ENCODE peak calls at places on chromosomes 12 and 14, in nine cellular contexts. One of them, this sample, is unnamed.

GRCh38 chr14:24179961-24180726 is 8.3 kb downstream of the REC8 start:
- DNase-seq in Caco-2: no peak
- DNase-seq in astrocyte of the spinal cord: peak
- DNase-seq in lower leg skin: no peak
- DNase-seq in lower lobe of right lung: no peak
- DNase-seq in HL-60: no peak
- DNase-seq in HepG2: no peak
- DNase-seq in fibroblast of villous mesenchyme: peak
- DNase-seq in A549: no peak
- DNase-seq in this sample: peak

GRCh38 chr14:57390037-57390805 is at the start of gene NAA30:
- DNase-seq in Caco-2: peak
- DNase-seq in astrocyte of the spinal cord: peak
- DNase-seq in lower leg skin: peak
- DNase-seq in lower lobe of right lung: peak
- DNase-seq in HL-60: peak
- DNase-seq in HepG2: peak
- DNase-seq in fibroblast of villous mesenchyme: peak
- DNase-seq in A549: peak
- DNase-seq in this sample: peak

GRCh38 chr12:44389038-44389437 is 487.1 kb downstream of the NELL2 start:
- DNase-seq in Caco-2: no peak
- DNase-seq in astrocyte of the spinal cord: no peak
- DNase-seq in lower leg skin: no peak
- DNase-seq in lower lobe of right lung: no peak
- DNase-seq in HL-60: no peak
- DNase-seq in HepG2: no peak
- DNase-seq in fibroblast of villous mesenchyme: no peak
- DNase-seq in A549: no peak
- DNase-seq in this sample: no peak

GRCh38 chr14:103247169-103247606 is 86.8 kb upstream of the EIF5 start:
- DNase-seq in Caco-2: no peak
- DNase-seq in astrocyte of the spinal cord: no peak
- DNase-seq in lower leg skin: no peak
- DNase-seq in lower lobe of right lung: no peak
- DNase-seq in HL-60: no peak
- DNase-seq in HepG2: no peak
- DNase-seq in fibroblast of villous mesenchyme: no peak
- DNase-seq in A549: no peak
- DNase-seq in this sample: peak

GRCh38 chr12:68224613-68225285 is 861 bp downstream of the IL26 start:
- DNase-seq in Caco-2: no peak
- DNase-seq in astrocyte of the spinal cord: peak
- DNase-seq in lower leg skin: no peak
- DNase-seq in lower lobe of right lung: no peak
- DNase-seq in HL-60: no peak
- DNase-seq in HepG2: no peak
- DNase-seq in fibroblast of villous mesenchyme: peak
- DNase-seq in A549: no peak
- DNase-seq in this sample: peak

GRCh38 chr14:58861546-58861945 is 223.8 kb downstream of the DACT1 start:
- DNase-seq in Caco-2: no peak
- DNase-seq in astrocyte of the spinal cord: peak
- DNase-seq in lower leg skin: no peak
- DNase-seq in lower lobe of right lung: no peak
- DNase-seq in HL-60: no peak
- DNase-seq in HepG2: no peak
- DNase-seq in fibroblast of villous mesenchyme: peak
- DNase-seq in A549: no peak
- DNase-seq in this sample: peak

GRCh38 chr14:54564071-54564798 is 2.7 kb upstream of the SAMD4A start:
- DNase-seq in Caco-2: peak
- DNase-seq in astrocyte of the spinal cord: peak
- DNase-seq in lower leg skin: no peak
- DNase-seq in lower lobe of right lung: no peak
- DNase-seq in HL-60: no peak
- DNase-seq in HepG2: peak
- DNase-seq in fibroblast of villous mesenchyme: peak
- DNase-seq in A549: peak
- DNase-seq in this sample: peak

GRCh38 chr12:2431810-2432209 is 363.0 kb upstream of the FKBP4 start:
- DNase-seq in Caco-2: no peak
- DNase-seq in astrocyte of the spinal cord: no peak
- DNase-seq in lower leg skin: no peak
- DNase-seq in lower lobe of right lung: no peak
- DNase-seq in HL-60: no peak
- DNase-seq in HepG2: no peak
- DNase-seq in fibroblast of villous mesenchyme: no peak
- DNase-seq in A549: no peak
- DNase-seq in this sample: no peak

GRCh38 chr12:76611533-76611932 is 52.0 kb upstream of the OSBPL8 start:
- DNase-seq in Caco-2: no peak
- DNase-seq in astrocyte of the spinal cord: peak
- DNase-seq in lower leg skin: no peak
- DNase-seq in lower lobe of right lung: no peak
- DNase-seq in HL-60: peak
- DNase-seq in HepG2: no peak
- DNase-seq in fibroblast of villous mesenchyme: peak
- DNase-seq in A549: peak
- DNase-seq in this sample: peak

GRCh38 chr12:43883311-43883710 is 47.4 kb downstream of the TMEM117 start:
- DNase-seq in Caco-2: no peak
- DNase-seq in astrocyte of the spinal cord: no peak
- DNase-seq in lower leg skin: no peak
- DNase-seq in lower lobe of right lung: no peak
- DNase-seq in HL-60: no peak
- DNase-seq in HepG2: no peak
- DNase-seq in fibroblast of villous mesenchyme: no peak
- DNase-seq in A549: no peak
- DNase-seq in this sample: no peak

GRCh38 chr14:94119071-94119470 is 8.5 kb downstream of the IFI27 start:
- DNase-seq in Caco-2: no peak
- DNase-seq in astrocyte of the spinal cord: no peak
- DNase-seq in lower leg skin: peak
- DNase-seq in lower lobe of right lung: no peak
- DNase-seq in HL-60: no peak
- DNase-seq in HepG2: no peak
- DNase-seq in fibroblast of villous mesenchyme: no peak
- DNase-seq in A549: no peak
- DNase-seq in this sample: no peak

GRCh38 chr14:59154383-59154782 is 34.1 kb upstream of the DAAM1 start:
- DNase-seq in Caco-2: no peak
- DNase-seq in astrocyte of the spinal cord: no peak
- DNase-seq in lower leg skin: no peak
- DNase-seq in lower lobe of right lung: no peak
- DNase-seq in HL-60: no peak
- DNase-seq in HepG2: no peak
- DNase-seq in fibroblast of villous mesenchyme: no peak
- DNase-seq in A549: no peak
- DNase-seq in this sample: peak

GRCh38 chr14:63544641-63545234 is 1.6 kb upstream of the PPP2R5E start:
- DNase-seq in Caco-2: no peak
- DNase-seq in astrocyte of the spinal cord: peak
- DNase-seq in lower leg skin: peak
- DNase-seq in lower lobe of right lung: no peak
- DNase-seq in HL-60: no peak
- DNase-seq in HepG2: no peak
- DNase-seq in fibroblast of villous mesenchyme: peak
- DNase-seq in A549: peak
- DNase-seq in this sample: peak

GRCh38 chr12:12913626-12914388 is 22.4 kb downstream of the GPRC5A start:
- DNase-seq in Caco-2: no peak
- DNase-seq in astrocyte of the spinal cord: no peak
- DNase-seq in lower leg skin: no peak
- DNase-seq in lower lobe of right lung: no peak
- DNase-seq in HL-60: no peak
- DNase-seq in HepG2: no peak
- DNase-seq in fibroblast of villous mesenchyme: no peak
- DNase-seq in A549: peak
- DNase-seq in this sample: no peak

GRCh38 chr12:122081697-122082221 is 3.2 kb downstream of the MLXIP start:
- DNase-seq in Caco-2: no peak
- DNase-seq in astrocyte of the spinal cord: peak
- DNase-seq in lower leg skin: no peak
- DNase-seq in lower lobe of right lung: no peak
- DNase-seq in HL-60: peak
- DNase-seq in HepG2: no peak
- DNase-seq in fibroblast of villous mesenchyme: peak
- DNase-seq in A549: no peak
- DNase-seq in this sample: peak

GRCh38 chr12:11797317-11797913 is 147.9 kb downstream of the ETV6 start:
- DNase-seq in Caco-2: peak
- DNase-seq in astrocyte of the spinal cord: peak
- DNase-seq in lower leg skin: no peak
- DNase-seq in lower lobe of right lung: no peak
- DNase-seq in HL-60: peak
- DNase-seq in HepG2: peak
- DNase-seq in fibroblast of villous mesenchyme: peak
- DNase-seq in A549: no peak
- DNase-seq in this sample: peak

GRCh38 chr12:43742106-43742505 is 16.5 kb downstream of the PUS7L start:
- DNase-seq in Caco-2: no peak
- DNase-seq in astrocyte of the spinal cord: peak
- DNase-seq in lower leg skin: no peak
- DNase-seq in lower lobe of right lung: no peak
- DNase-seq in HL-60: no peak
- DNase-seq in HepG2: no peak
- DNase-seq in fibroblast of villous mesenchyme: peak
- DNase-seq in A549: no peak
- DNase-seq in this sample: peak

DNA sequence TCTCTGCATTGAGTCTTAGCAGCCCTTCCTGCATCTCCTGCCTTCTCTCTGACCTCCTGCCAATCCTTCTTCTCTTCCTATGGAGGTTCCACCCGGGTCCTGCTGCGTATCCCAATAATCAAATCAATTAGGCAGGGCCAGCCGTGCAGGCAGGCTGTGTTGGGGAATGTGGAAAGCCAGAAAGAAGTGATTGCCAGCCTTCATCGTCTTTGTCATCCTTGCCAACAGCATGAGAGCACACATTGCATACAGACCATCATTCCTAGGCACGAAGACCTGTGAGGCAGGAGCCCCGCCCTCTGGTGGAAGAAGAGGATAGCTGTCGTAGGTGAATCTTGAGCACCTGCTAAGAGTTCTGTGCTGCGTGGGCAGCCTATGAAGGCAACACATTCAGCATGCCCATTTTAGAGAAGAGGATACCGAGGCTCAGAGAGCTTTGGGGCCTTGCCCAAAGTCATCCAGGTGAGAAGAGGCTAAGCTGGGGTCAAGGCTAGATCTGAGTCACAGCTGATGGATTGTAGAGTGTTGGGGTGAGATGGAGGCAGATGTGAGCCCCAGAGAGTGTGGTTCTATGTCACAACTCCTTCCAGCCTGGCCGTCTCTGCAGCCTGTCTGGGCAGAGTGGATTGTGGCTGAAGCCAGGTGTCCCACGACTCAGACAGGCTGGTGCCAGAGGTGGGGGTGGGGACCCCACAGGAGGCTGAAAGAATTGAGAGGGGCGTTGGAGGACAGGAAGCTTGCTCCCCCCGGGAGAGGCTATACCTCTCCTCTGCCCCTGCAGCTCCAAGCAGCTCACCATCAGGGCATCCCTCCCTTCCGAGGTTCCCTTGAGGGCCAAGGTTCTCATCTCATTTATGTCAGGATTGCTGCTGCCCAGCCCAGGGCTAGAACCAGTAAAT is 12.7 kb downstream of the C14orf132 start:
- DNase-seq in Caco-2: peak
- DNase-seq in astrocyte of the spinal cord: no peak
- DNase-seq in lower leg skin: peak
- DNase-seq in lower lobe of right lung: no peak
- DNase-seq in HL-60: no peak
- DNase-seq in HepG2: peak
- DNase-seq in fibroblast of villous mesenchyme: no peak
- DNase-seq in A549: peak
- DNase-seq in this sample: no peak
- TF ChIP-seq CTCF in Caco-2: peak
- TF ChIP-seq CTCF in astrocyte of the spinal cord: peak
- TF ChIP-seq CTCF in lower leg skin: no peak
- TF ChIP-seq CTCF in lower lobe of right lung: no peak
- TF ChIP-seq CTCF in HL-60: no peak
- TF ChIP-seq CTCF in HepG2: peak
- TF ChIP-seq CTCF in fibroblast of villous mesenchyme: peak
- TF ChIP-seq CTCF in A549: peak
- TF ChIP-seq CTCF in this sample: no peak

DNA sequence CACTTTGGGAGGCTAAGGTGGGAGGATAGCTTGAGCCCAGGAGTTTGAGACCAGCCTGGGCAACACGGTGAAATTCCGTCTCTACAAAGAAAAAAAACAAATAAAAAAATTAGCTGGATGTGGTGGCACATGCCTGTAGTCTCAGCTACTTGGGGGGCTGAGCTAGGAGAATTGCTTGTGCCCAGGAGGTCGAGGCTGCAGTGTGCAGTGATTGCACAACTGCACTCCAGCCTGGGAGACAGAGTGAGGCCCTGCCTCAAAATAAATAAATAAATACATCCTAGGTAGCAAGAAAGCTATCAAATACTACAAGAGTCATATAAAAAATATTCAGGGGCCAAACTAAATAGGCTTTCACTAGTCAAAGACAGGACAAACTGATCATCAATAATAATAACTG is 6.2 kb downstream of the KLHL28 start:
- DNase-seq in Caco-2: no peak
- DNase-seq in astrocyte of the spinal cord: no peak
- DNase-seq in lower leg skin: no peak
- DNase-seq in lower lobe of right lung: no peak
- DNase-seq in HL-60: no peak
- DNase-seq in HepG2: no peak
- DNase-seq in fibroblast of villous mesenchyme: no peak
- DNase-seq in A549: no peak
- DNase-seq in this sample: no peak
- H3K4me3 ChIP-seq in Caco-2: no peak
- H3K4me3 ChIP-seq in astrocyte of the spinal cord: no peak
- H3K4me3 ChIP-seq in lower leg skin: no peak
- H3K4me3 ChIP-seq in lower lobe of right lung: no peak
- H3K4me3 ChIP-seq in HL-60: no peak
- H3K4me3 ChIP-seq in HepG2: no peak
- H3K4me3 ChIP-seq in fibroblast of villous mesenchyme: no peak
- H3K4me3 ChIP-seq in A549: no peak
- H3K4me3 ChIP-seq in this sample: no peak

DNA sequence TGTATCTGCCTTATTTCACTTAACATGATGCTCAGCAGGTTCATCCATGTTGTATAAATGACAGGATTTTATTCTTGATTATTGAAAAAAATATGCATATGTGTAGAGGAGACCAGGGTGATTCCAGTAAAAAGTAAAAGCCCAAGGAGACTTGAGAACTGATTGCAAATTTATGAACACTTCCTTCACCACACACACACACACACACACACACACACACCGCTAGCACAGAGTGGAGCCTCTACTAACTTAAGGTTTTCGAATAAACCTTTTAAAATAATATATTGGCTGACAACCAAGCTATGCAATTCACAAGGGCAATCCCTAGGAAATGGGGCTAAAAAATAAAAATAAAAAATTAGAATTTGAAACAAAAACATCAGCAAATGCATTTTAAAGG is 8.3 kb upstream of the KLRK1 start:
- DNase-seq in Caco-2: no peak
- DNase-seq in astrocyte of the spinal cord: no peak
- DNase-seq in lower leg skin: no peak
- DNase-seq in lower lobe of right lung: no peak
- DNase-seq in HL-60: no peak
- DNase-seq in HepG2: no peak
- DNase-seq in fibroblast of villous mesenchyme: no peak
- DNase-seq in A549: no peak
- DNase-seq in this sample: no peak
- TF ChIP-seq CTCF in Caco-2: no peak
- TF ChIP-seq CTCF in astrocyte of the spinal cord: no peak
- TF ChIP-seq CTCF in lower leg skin: no peak
- TF ChIP-seq CTCF in lower lobe of right lung: no peak
- TF ChIP-seq CTCF in HL-60: no peak
- TF ChIP-seq CTCF in HepG2: no peak
- TF ChIP-seq CTCF in fibroblast of villous mesenchyme: no peak
- TF ChIP-seq CTCF in A549: no peak
- TF ChIP-seq CTCF in this sample: no peak

GRCh38 chr12:20213851-20214250 is 154.5 kb upstream of the PDE3A start:
- DNase-seq in Caco-2: no peak
- DNase-seq in astrocyte of the spinal cord: no peak
- DNase-seq in lower leg skin: no peak
- DNase-seq in lower lobe of right lung: no peak
- DNase-seq in HL-60: no peak
- DNase-seq in HepG2: no peak
- DNase-seq in fibroblast of villous mesenchyme: peak
- DNase-seq in A549: no peak
- DNase-seq in this sample: peak
- H3K4me3 ChIP-seq in Caco-2: no peak
- H3K4me3 ChIP-seq in astrocyte of the spinal cord: no peak
- H3K4me3 ChIP-seq in lower leg skin: no peak
- H3K4me3 ChIP-seq in lower lobe of right lung: no peak
- H3K4me3 ChIP-seq in HL-60: no peak
- H3K4me3 ChIP-seq in HepG2: no peak
- H3K4me3 ChIP-seq in fibroblast of villous mesenchyme: no peak
- H3K4me3 ChIP-seq in A549: no peak
- H3K4me3 ChIP-seq in this sample: no peak

This sample was measured in fibroblast of pulmonary artery.